ENCODE peak calls at places on chromosomes 7 and 10, in nine cellular contexts. One of them, this sample, is unnamed.

GRCh38 chr7:50605059-50605458 is 39.9 kb upstream of the DDC start:
- DNase-seq in NCI-H2171: no peak
- DNase-seq in esophagus squamous epithelium: no peak
- DNase-seq in LoVo: no peak
- DNase-seq in endothelial cell of umbilical vein: no peak
- DNase-seq in CD8-positive, alpha-beta T cell: no peak
- DNase-seq in HTR-8/SVneo: no peak
- DNase-seq in PC-3: no peak
- DNase-seq in RWPE1: no peak
- DNase-seq in this sample: no peak

GRCh38 chr7:80634505-80634904 is 3.9 kb upstream of the CD36 start:
- DNase-seq in NCI-H2171: peak
- DNase-seq in HTR-8/SVneo: no peak
- DNase-seq in PC-3: peak
- DNase-seq in RWPE1: peak
- DNase-seq in LoVo: no peak
- DNase-seq in esophagus squamous epithelium: no peak
- DNase-seq in CD8-positive, alpha-beta T cell: no peak
- DNase-seq in endothelial cell of umbilical vein: peak
- DNase-seq in this sample: peak

GRCh38 chr10:6267941-6268340 is 65.2 kb downstream of the PFKFB3 start:
- DNase-seq in NCI-H2171: no peak
- DNase-seq in RWPE1: no peak
- DNase-seq in esophagus squamous epithelium: no peak
- DNase-seq in HTR-8/SVneo: no peak
- DNase-seq in LoVo: no peak
- DNase-seq in endothelial cell of umbilical vein: no peak
- DNase-seq in CD8-positive, alpha-beta T cell: no peak
- DNase-seq in PC-3: no peak
- DNase-seq in this sample: no peak

GRCh38 chr7:151725844-151726770 is 150.8 kb downstream of the PRKAG2 start:
- DNase-seq in endothelial cell of umbilical vein: no peak
- DNase-seq in HTR-8/SVneo: no peak
- DNase-seq in NCI-H2171: peak
- DNase-seq in PC-3: no peak
- DNase-seq in LoVo: no peak
- DNase-seq in RWPE1: no peak
- DNase-seq in CD8-positive, alpha-beta T cell: no peak
- DNase-seq in esophagus squamous epithelium: no peak
- DNase-seq in this sample: peak

GRCh38 chr7:74312418-74313021 is 23.3 kb downstream of the CLIP2 start:
- DNase-seq in PC-3: peak
- DNase-seq in RWPE1: peak
- DNase-seq in NCI-H2171: no peak
- DNase-seq in endothelial cell of umbilical vein: no peak
- DNase-seq in LoVo: peak
- DNase-seq in CD8-positive, alpha-beta T cell: no peak
- DNase-seq in esophagus squamous epithelium: no peak
- DNase-seq in HTR-8/SVneo: peak
- DNase-seq in this sample: peak

GRCh38 chr10:13893926-13894325 is 307.2 kb downstream of the PRPF18 start:
- DNase-seq in RWPE1: no peak
- DNase-seq in NCI-H2171: no peak
- DNase-seq in HTR-8/SVneo: peak
- DNase-seq in CD8-positive, alpha-beta T cell: no peak
- DNase-seq in PC-3: peak
- DNase-seq in esophagus squamous epithelium: no peak
- DNase-seq in LoVo: no peak
- DNase-seq in endothelial cell of umbilical vein: peak
- DNase-seq in this sample: peak

GRCh38 chr7:7181519-7182155 is 707 bp upstream of the C1GALT1 start:
- DNase-seq in LoVo: peak
- DNase-seq in RWPE1: peak
- DNase-seq in CD8-positive, alpha-beta T cell: peak
- DNase-seq in PC-3: peak
- DNase-seq in HTR-8/SVneo: peak
- DNase-seq in esophagus squamous epithelium: no peak
- DNase-seq in endothelial cell of umbilical vein: no peak
- DNase-seq in NCI-H2171: peak
- DNase-seq in this sample: peak

GRCh38 chr7:83514977-83515376 is 134.0 kb downstream of the SEMA3E start:
- DNase-seq in PC-3: no peak
- DNase-seq in esophagus squamous epithelium: no peak
- DNase-seq in HTR-8/SVneo: no peak
- DNase-seq in RWPE1: no peak
- DNase-seq in NCI-H2171: no peak
- DNase-seq in endothelial cell of umbilical vein: no peak
- DNase-seq in CD8-positive, alpha-beta T cell: no peak
- DNase-seq in LoVo: no peak
- DNase-seq in this sample: no peak

GRCh38 chr7:108033776-108034497 is 31.0 kb upstream of the LAMB1 start:
- DNase-seq in NCI-H2171: no peak
- DNase-seq in PC-3: no peak
- DNase-seq in esophagus squamous epithelium: no peak
- DNase-seq in LoVo: no peak
- DNase-seq in CD8-positive, alpha-beta T cell: no peak
- DNase-seq in endothelial cell of umbilical vein: no peak
- DNase-seq in HTR-8/SVneo: no peak
- DNase-seq in RWPE1: no peak
- DNase-seq in this sample: no peak

GRCh38 chr7:133484135-133484534 is 231.3 kb downstream of the EXOC4 start:
- DNase-seq in endothelial cell of umbilical vein: no peak
- DNase-seq in esophagus squamous epithelium: no peak
- DNase-seq in RWPE1: peak
- DNase-seq in LoVo: peak
- DNase-seq in NCI-H2171: peak
- DNase-seq in PC-3: no peak
- DNase-seq in HTR-8/SVneo: no peak
- DNase-seq in CD8-positive, alpha-beta T cell: peak
- DNase-seq in this sample: peak

GRCh38 chr7:37495574-37496184 is 47.0 kb upstream of the ELMO1 start:
- DNase-seq in RWPE1: peak
- DNase-seq in NCI-H2171: peak
- DNase-seq in LoVo: peak
- DNase-seq in esophagus squamous epithelium: no peak
- DNase-seq in CD8-positive, alpha-beta T cell: no peak
- DNase-seq in PC-3: peak
- DNase-seq in endothelial cell of umbilical vein: peak
- DNase-seq in HTR-8/SVneo: peak
- DNase-seq in this sample: peak

GRCh38 chr10:68142761-68143160 is 33.5 kb downstream of the MYPN start:
- DNase-seq in NCI-H2171: no peak
- DNase-seq in RWPE1: no peak
- DNase-seq in PC-3: no peak
- DNase-seq in HTR-8/SVneo: no peak
- DNase-seq in LoVo: no peak
- DNase-seq in CD8-positive, alpha-beta T cell: no peak
- DNase-seq in endothelial cell of umbilical vein: peak
- DNase-seq in esophagus squamous epithelium: no peak
- DNase-seq in this sample: no peak

GRCh38 chr7:68216046-68216445 is 1219.4 kb downstream of the TYW1 start:
- DNase-seq in endothelial cell of umbilical vein: no peak
- DNase-seq in CD8-positive, alpha-beta T cell: no peak
- DNase-seq in LoVo: no peak
- DNase-seq in esophagus squamous epithelium: no peak
- DNase-seq in RWPE1: no peak
- DNase-seq in PC-3: no peak
- DNase-seq in HTR-8/SVneo: no peak
- DNase-seq in NCI-H2171: no peak
- DNase-seq in this sample: peak

GRCh38 chr7:20749896-20750295 is 36.8 kb downstream of the SP8 start:
- DNase-seq in LoVo: no peak
- DNase-seq in CD8-positive, alpha-beta T cell: no peak
- DNase-seq in esophagus squamous epithelium: no peak
- DNase-seq in endothelial cell of umbilical vein: no peak
- DNase-seq in RWPE1: peak
- DNase-seq in NCI-H2171: no peak
- DNase-seq in PC-3: peak
- DNase-seq in HTR-8/SVneo: no peak
- DNase-seq in this sample: no peak

This sample was measured in M059J.